ENCODE peak calls at places on chromosomes 11 and 22, in nine cellular contexts. F, S, W, E, A, H, B, O and T are unnamed samples.

GRCh38 chr11:76291576-76292526 is 85.5 kb upstream of the WNT11 start:
- DNase-seq in B (peak), A (no peak), O (no peak), H (no peak), E (no peak), W (no peak), S (no peak), F (no peak), T (no peak)

GRCh38 chr11:43493431-43493830 is 134.7 kb downstream of the TTC17 start:
- DNase-seq in W (no peak), E (no peak), B (no peak), H (no peak), O (no peak), A (no peak), S (no peak), F (no peak), T (no peak)

GRCh38 chr11:121300313-121300971 is 7.9 kb downstream of the SC5D start:
- DNase-seq in B (no peak), S (no peak), O (no peak), E (no peak), W (no peak), H (peak), F (no peak), A (peak), T (no peak)

GRCh38 chr22:39278040-39278439 is 33.3 kb upstream of the PDGFB start:
- DNase-seq in H (no peak), A (peak), W (no peak), S (no peak), E (peak), B (peak), F (no peak), O (no peak), T (no peak)

GRCh38 chr11:134712228-134713145 is 300.4 kb upstream of the B3GAT1 start:
- DNase-seq in H (no peak), F (no peak), B (no peak), A (no peak), E (no peak), W (no peak), O (no peak), S (no peak), T (no peak)

GRCh38 chr11:83219095-83219494 is 25.6 kb downstream of the ANKRD42 start:
- DNase-seq in W (no peak), A (peak), H (no peak), S (no peak), F (no peak), B (peak), E (no peak), O (peak), T (no peak)

GRCh38 chr11:77141034-77141433 is 13.0 kb downstream of the MYO7A start:
- DNase-seq in S (peak), O (no peak), A (peak), W (no peak), H (peak), E (no peak), F (no peak), B (peak), T (no peak)

GRCh38 chr11:125378596-125378995 is 117.5 kb downstream of the FEZ1 start:
- DNase-seq in H (no peak), O (no peak), E (no peak), B (no peak), A (no peak), W (no peak), S (no peak), F (no peak), T (no peak)

GRCh38 chr11:122727101-122727929 is 71.8 kb downstream of the UBASH3B start:
- DNase-seq in A (no peak), O (peak), F (no peak), H (no peak), S (no peak), E (no peak), B (no peak), W (peak), T (peak)

GRCh38 chr22:29710922-29711593 is 8.7 kb upstream of the CABP7 start:
- DNase-seq in E (peak), S (no peak), F (no peak), O (no peak), H (no peak), W (peak), A (peak), B (no peak), T (no peak)

GRCh38 chr11:126339073-126339865 is 16.2 kb upstream of the ST3GAL4 start:
- DNase-seq in H (no peak), E (no peak), S (no peak), B (no peak), A (no peak), F (no peak), W (no peak), O (no peak), T (no peak)

GRCh38 chr11:111422494-111423249 is 43.6 kb upstream of the POU2AF1 start:
- DNase-seq in B (peak), A (peak), F (no peak), W (peak), O (peak), E (peak), S (no peak), H (no peak), T (peak)

GRCh38 chr11:126212089-126212660 is 593 bp downstream of the FAM118B start:
- DNase-seq in O (no peak), W (no peak), E (no peak), A (peak), F (no peak), H (no peak), S (no peak), B (peak), T (no peak)

GRCh38 chr11:29161216-29161615 is 855.6 kb downstream of the KCNA4 start:
- DNase-seq in S (no peak), F (peak), E (no peak), B (peak), H (no peak), W (no peak), O (no peak), A (no peak), T (no peak)

GRCh38 chr22:46057762-46058420 is 80.9 kb upstream of the WNT7B start:
- DNase-seq in W (peak), H (no peak), O (peak), S (no peak), F (no peak), B (peak), A (peak), E (no peak), T (peak)

GRCh38 chr11:37105456-37105855 is 507.4 kb upstream of the RAG2 start:
- DNase-seq in W (no peak), H (no peak), O (no peak), S (no peak), B (no peak), F (no peak), E (no peak), A (no peak), T (no peak)

GRCh38 chr11:37109205-37109585 is 511.2 kb upstream of the RAG2 start:
- DNase-seq in B (no peak), H (no peak), S (no peak), E (no peak), F (no peak), W (no peak), O (no peak), A (no peak), T (no peak)

GRCh38 chr11:37110383-37110782 is 512.3 kb upstream of the RAG2 start:
- DNase-seq in S (no peak), E (no peak), H (no peak), A (peak), B (peak), W (no peak), O (no peak), F (no peak), T (no peak)

GRCh38 chr11:37108436-37109204 is 510.6 kb upstream of the RAG2 start:
- DNase-seq in E (no peak), S (no peak), O (no peak), H (no peak), W (no peak), F (no peak), A (peak), B (peak), T (no peak)

GRCh38 chr11:37107415-37107814 is 509.4 kb upstream of the RAG2 start:
- DNase-seq in S (no peak), O (no peak), A (no peak), B (peak), W (no peak), F (no peak), H (no peak), E (no peak), T (no peak)
- TF ChIP-seq CTCF in S (peak), O (peak), A (peak), B (peak), W (no peak), F (no peak), H (no peak), E (no peak), T (no peak)

DNA sequence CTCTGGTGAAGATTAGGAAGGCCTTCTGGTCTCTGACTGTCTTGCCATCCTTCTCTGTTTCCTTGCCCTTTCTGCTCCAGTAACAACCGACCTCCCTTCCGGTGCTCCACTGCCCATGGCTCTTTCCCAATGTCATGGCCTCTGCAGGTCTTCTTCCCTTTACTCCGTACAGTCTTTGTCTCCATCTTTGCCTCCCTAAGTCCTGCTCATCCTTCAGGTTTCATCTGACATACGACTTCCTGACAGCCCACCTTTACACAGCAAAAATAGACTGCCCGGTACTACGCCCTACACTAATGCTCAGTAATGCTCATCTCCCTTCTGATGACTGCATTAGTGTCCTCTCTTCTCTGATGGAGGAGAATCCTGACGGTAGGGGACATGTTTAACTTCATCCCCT is 63.9 kb downstream of the FBXO7 start:
- DNase-seq in A (no peak), B (no peak), F (no peak), W (no peak), E (no peak), O (no peak), H (no peak), S (no peak), T (no peak)
- TF ChIP-seq CTCF in A (no peak), B (no peak), F (no peak), W (no peak), E (no peak), O (no peak), H (no peak), S (no peak), T (no peak)

DNA sequence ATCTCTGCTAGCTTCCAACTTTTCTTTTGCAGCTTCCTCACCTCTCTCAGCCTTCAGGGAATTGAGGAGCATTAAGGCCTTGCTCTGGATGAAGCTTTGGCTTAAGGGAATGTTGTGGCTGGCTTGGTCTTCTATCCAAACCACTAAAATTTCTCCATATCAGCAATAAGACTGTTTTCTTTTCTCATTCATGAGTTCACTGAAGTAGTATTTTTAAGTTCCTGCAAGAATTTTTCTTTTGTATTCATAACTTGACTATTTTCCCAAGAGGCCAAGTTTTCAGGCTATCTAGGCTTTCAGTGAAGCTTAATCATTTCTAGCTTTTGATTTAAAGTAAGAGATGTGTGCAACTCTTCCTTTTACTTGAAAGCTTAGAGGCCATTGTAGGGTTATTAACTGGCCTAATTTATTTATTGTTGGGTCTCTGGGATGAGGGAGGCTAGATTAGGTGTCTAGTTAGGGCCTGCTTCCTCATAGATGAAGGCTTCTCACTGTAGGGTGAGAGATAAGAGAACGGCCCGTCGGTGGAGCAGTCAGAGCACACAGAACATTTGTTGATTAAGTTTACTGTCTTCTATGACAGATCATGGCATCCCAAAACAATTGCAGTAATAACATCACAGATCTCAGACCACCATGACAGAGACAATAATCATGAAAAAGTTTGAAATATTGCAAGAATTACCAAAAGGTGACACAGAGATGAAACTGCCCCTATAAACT is 33.2 kb downstream of the CSF2RB start:
- DNase-seq in B (peak), A (peak), W (no peak), E (no peak), S (no peak), H (no peak), O (peak), F (no peak), T (peak)
- TF ChIP-seq CTCF in B (no peak), A (peak), W (no peak), E (no peak), S (no peak), H (peak), O (peak), F (no peak), T (no peak)

GRCh38 chr22:37560682-37561208 is 465 bp downstream of the CDC42EP1 start:
- DNase-seq in E (peak), F (no peak), S (no peak), A (peak), W (no peak), B (peak), H (no peak), O (no peak), T (peak)

GRCh38 chr22:37561209-37562048 is 1.1 kb downstream of the CDC42EP1 start:
- DNase-seq in H (no peak), B (peak), F (peak), S (peak), W (peak), E (peak), A (peak), O (peak), T (peak)

GRCh38 chr22:37563153-37564081 is 3.1 kb downstream of the CDC42EP1 start:
- DNase-seq in W (peak), F (peak), S (peak), H (no peak), B (peak), O (no peak), E (peak), A (peak), T (no peak)

GRCh38 chr22:37564111-37564711 is 3.9 kb downstream of the CDC42EP1 start:
- DNase-seq in W (no peak), E (no peak), A (peak), F (no peak), O (no peak), H (no peak), S (no peak), B (no peak), T (no peak)

DNA sequence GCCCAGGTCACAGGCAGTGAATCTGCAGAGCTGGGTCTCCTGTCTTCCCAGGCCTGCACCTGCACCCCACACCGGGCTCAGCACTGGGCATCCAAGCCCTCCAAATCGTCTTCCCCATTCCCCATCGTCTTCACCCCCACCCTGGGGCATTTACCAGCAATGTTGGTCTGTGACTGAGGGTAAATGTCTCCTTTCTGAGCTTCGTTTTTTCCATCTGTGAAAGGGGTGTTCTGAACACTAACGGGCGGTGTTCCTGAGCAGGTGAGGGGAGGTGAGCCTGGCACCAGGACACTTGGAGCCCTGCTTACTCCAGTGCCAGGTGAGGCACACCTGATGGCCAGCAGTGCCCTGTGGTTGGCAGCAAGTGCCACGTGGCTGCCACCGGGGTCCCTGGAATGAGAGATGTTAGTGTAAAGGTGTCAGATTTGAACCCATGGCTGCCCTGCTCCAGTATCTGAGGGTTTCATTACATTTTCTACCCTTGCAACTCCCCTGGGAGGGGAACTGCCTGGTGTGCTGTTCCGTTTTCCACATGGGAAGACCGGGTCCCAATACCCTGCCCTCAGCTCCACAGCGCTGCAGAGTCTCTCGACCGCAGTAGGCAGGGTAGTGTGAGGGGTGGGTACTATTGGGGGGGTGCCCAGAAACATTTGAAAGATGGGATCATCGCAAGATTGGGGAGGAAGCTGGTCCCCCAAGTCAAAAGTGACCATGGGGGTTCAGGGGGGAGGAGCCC is 1.9 kb downstream of the CDC42EP1 start:
- DNase-seq in B (no peak), H (no peak), E (no peak), W (no peak), O (no peak), S (no peak), A (no peak), F (no peak), T (no peak)
- TF ChIP-seq CTCF in B (no peak), H (no peak), E (no peak), W (no peak), O (peak), S (no peak), A (no peak), F (no peak), T (no peak)

GRCh38 chr11:46305295-46305694 is 27.8 kb downstream of the CREB3L1 start:
- DNase-seq in A (peak), O (peak), F (no peak), H (no peak), E (no peak), W (no peak), B (no peak), S (no peak), T (no peak)
- TF ChIP-seq CTCF in A (peak), O (peak), F (peak), H (peak), E (no peak), W (no peak), B (no peak), S (no peak), T (no peak)

GRCh38 chr11:129237880-129238638 is 45.9 kb upstream of the ARHGAP32 start:
- DNase-seq in A (no peak), F (no peak), S (no peak), H (no peak), O (no peak), W (no peak), B (no peak), E (no peak), T (no peak)
- TF ChIP-seq CTCF in A (no peak), F (no peak), S (no peak), H (no peak), O (no peak), W (no peak), B (no peak), E (no peak), T (no peak)

DNA sequence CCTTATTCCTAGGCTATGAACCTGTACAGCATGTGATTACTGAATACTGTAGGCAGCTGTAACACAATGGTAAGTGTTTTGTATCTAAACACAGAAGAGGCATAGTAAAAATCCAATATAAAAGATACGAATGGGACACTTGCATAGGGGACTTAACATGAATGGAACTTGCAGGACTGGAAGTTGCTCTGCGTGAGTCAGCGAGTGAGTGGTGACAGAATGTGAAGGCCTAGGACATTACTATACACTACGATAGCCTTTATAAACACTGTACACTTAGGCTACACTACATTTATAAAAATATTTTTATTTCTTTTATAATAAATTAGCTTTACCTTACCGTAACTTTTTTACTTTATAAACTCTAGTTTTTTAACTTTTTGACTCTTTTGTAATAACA is 81.1 kb downstream of the PGR start:
- DNase-seq in E (no peak), B (peak), H (no peak), A (no peak), O (no peak), W (no peak), S (no peak), F (no peak), T (no peak)
- TF ChIP-seq CTCF in E (no peak), B (no peak), H (no peak), A (no peak), O (no peak), W (no peak), S (no peak), F (no peak), T (no peak)